ENCODE peak calls at places on chromosomes 12 and 14, in eight cellular contexts. One of them, this sample, is unnamed.

GRCh38 chr12:82842480-82842879 is 155.8 kb downstream of the TMTC2 start:
- DNase-seq in GDM1: no peak
- DNase-seq in lower leg skin: no peak
- DNase-seq in KG1: no peak
- DNase-seq in stimulated activated CD4-positive, alpha-beta T cell treated with anti-CD3 and anti-CD28 coated beads, TNF-alpha, amount 100 ng/mL, for 48 hours: no peak
- DNase-seq in progenitor cell of endocrine pancreas: no peak
- DNase-seq in endothelial cell: no peak
- DNase-seq in stromal cell of bone marrow: no peak
- DNase-seq in this sample: no peak

GRCh38 chr14:46034305-46034704 is 617.3 kb downstream of the RPL10L start:
- DNase-seq in endothelial cell: no peak
- DNase-seq in KG1: no peak
- DNase-seq in progenitor cell of endocrine pancreas: no peak
- DNase-seq in stimulated activated CD4-positive, alpha-beta T cell treated with anti-CD3 and anti-CD28 coated beads, TNF-alpha, amount 100 ng/mL, for 48 hours: no peak
- DNase-seq in GDM1: no peak
- DNase-seq in stromal cell of bone marrow: no peak
- DNase-seq in lower leg skin: no peak
- DNase-seq in this sample: no peak

GRCh38 chr12:152440-152839 is 61.5 kb downstream of the SLC6A12 start:
- DNase-seq in lower leg skin: no peak
- DNase-seq in endothelial cell: no peak
- DNase-seq in KG1: no peak
- DNase-seq in GDM1: no peak
- DNase-seq in stimulated activated CD4-positive, alpha-beta T cell treated with anti-CD3 and anti-CD28 coated beads, TNF-alpha, amount 100 ng/mL, for 48 hours: no peak
- DNase-seq in progenitor cell of endocrine pancreas: no peak
- DNase-seq in stromal cell of bone marrow: no peak
- DNase-seq in this sample: no peak

GRCh38 chr14:95125156-95125555 is 32.2 kb downstream of the DICER1 start:
- DNase-seq in stimulated activated CD4-positive, alpha-beta T cell treated with anti-CD3 and anti-CD28 coated beads, TNF-alpha, amount 100 ng/mL, for 48 hours: no peak
- DNase-seq in endothelial cell: no peak
- DNase-seq in progenitor cell of endocrine pancreas: no peak
- DNase-seq in lower leg skin: no peak
- DNase-seq in stromal cell of bone marrow: no peak
- DNase-seq in KG1: no peak
- DNase-seq in GDM1: no peak
- DNase-seq in this sample: no peak

GRCh38 chr12:111443586-111443985 is 37.9 kb downstream of the SH2B3 start:
- DNase-seq in progenitor cell of endocrine pancreas: no peak
- DNase-seq in stimulated activated CD4-positive, alpha-beta T cell treated with anti-CD3 and anti-CD28 coated beads, TNF-alpha, amount 100 ng/mL, for 48 hours: no peak
- DNase-seq in GDM1: no peak
- DNase-seq in lower leg skin: peak
- DNase-seq in stromal cell of bone marrow: no peak
- DNase-seq in KG1: no peak
- DNase-seq in endothelial cell: no peak
- DNase-seq in this sample: no peak

GRCh38 chr12:63995512-63995911 is 151.0 kb downstream of the SRGAP1 start:
- DNase-seq in endothelial cell: no peak
- DNase-seq in stromal cell of bone marrow: no peak
- DNase-seq in stimulated activated CD4-positive, alpha-beta T cell treated with anti-CD3 and anti-CD28 coated beads, TNF-alpha, amount 100 ng/mL, for 48 hours: no peak
- DNase-seq in GDM1: no peak
- DNase-seq in lower leg skin: no peak
- DNase-seq in KG1: no peak
- DNase-seq in progenitor cell of endocrine pancreas: no peak
- DNase-seq in this sample: no peak

GRCh38 chr12:104275689-104276088 is 27.9 kb upstream of the EID3 start:
- DNase-seq in GDM1: no peak
- DNase-seq in progenitor cell of endocrine pancreas: no peak
- DNase-seq in stromal cell of bone marrow: no peak
- DNase-seq in endothelial cell: no peak
- DNase-seq in stimulated activated CD4-positive, alpha-beta T cell treated with anti-CD3 and anti-CD28 coated beads, TNF-alpha, amount 100 ng/mL, for 48 hours: no peak
- DNase-seq in KG1: no peak
- DNase-seq in lower leg skin: no peak
- DNase-seq in this sample: no peak

GRCh38 chr12:125145196-125145595 is 80.0 kb downstream of the AACS start:
- DNase-seq in GDM1: no peak
- DNase-seq in KG1: no peak
- DNase-seq in progenitor cell of endocrine pancreas: no peak
- DNase-seq in stimulated activated CD4-positive, alpha-beta T cell treated with anti-CD3 and anti-CD28 coated beads, TNF-alpha, amount 100 ng/mL, for 48 hours: no peak
- DNase-seq in endothelial cell: no peak
- DNase-seq in stromal cell of bone marrow: no peak
- DNase-seq in lower leg skin: no peak
- DNase-seq in this sample: no peak

GRCh38 chr14:100850841-100851585 is 25.1 kb downstream of the MEG3 start:
- DNase-seq in KG1: peak
- DNase-seq in stromal cell of bone marrow: no peak
- DNase-seq in endothelial cell: peak
- DNase-seq in stimulated activated CD4-positive, alpha-beta T cell treated with anti-CD3 and anti-CD28 coated beads, TNF-alpha, amount 100 ng/mL, for 48 hours: peak
- DNase-seq in lower leg skin: peak
- DNase-seq in progenitor cell of endocrine pancreas: no peak
- DNase-seq in GDM1: peak
- DNase-seq in this sample: peak

GRCh38 chr12:52343550-52343949 is 22.4 kb upstream of the KRT83 start:
- DNase-seq in GDM1: no peak
- DNase-seq in KG1: no peak
- DNase-seq in progenitor cell of endocrine pancreas: no peak
- DNase-seq in lower leg skin: no peak
- DNase-seq in endothelial cell: no peak
- DNase-seq in stimulated activated CD4-positive, alpha-beta T cell treated with anti-CD3 and anti-CD28 coated beads, TNF-alpha, amount 100 ng/mL, for 48 hours: no peak
- DNase-seq in stromal cell of bone marrow: no peak
- DNase-seq in this sample: no peak

GRCh38 chr14:58078068-58078467 is 73.9 kb downstream of the ARMH4 start:
- DNase-seq in progenitor cell of endocrine pancreas: no peak
- DNase-seq in stromal cell of bone marrow: no peak
- DNase-seq in lower leg skin: no peak
- DNase-seq in stimulated activated CD4-positive, alpha-beta T cell treated with anti-CD3 and anti-CD28 coated beads, TNF-alpha, amount 100 ng/mL, for 48 hours: no peak
- DNase-seq in endothelial cell: no peak
- DNase-seq in GDM1: no peak
- DNase-seq in KG1: no peak
- DNase-seq in this sample: no peak